ENCODE peak calls at places on chromosomes 16 and 17, in eight cellular contexts. I, Q, K, P, X, Z, T and C are unnamed samples.

GRCh38 chr16:26186221-26186620 is 494.5 kb downstream of the HS3ST4 start:
- DNase-seq in I (no peak), Q (no peak), K (no peak), P (no peak), X (no peak), Z (no peak), T (no peak), C (no peak)

GRCh38 chr17:14575349-14575966 is 274.6 kb downstream of the HS3ST3B1 start:
- DNase-seq in I (no peak), Q (no peak), K (no peak), P (no peak), X (no peak), Z (no peak), T (no peak), C (no peak)

GRCh38 chr16:70430667-70431536 is 8.0 kb downstream of the ST3GAL2 start:
- DNase-seq in I (peak; percentile 72), Q (no peak), K (peak; percentile 39), P (no peak), X (no peak), Z (peak; percentile 24), T (peak; percentile 51), C (peak; percentile 50)

GRCh38 chr16:58329147-58329546 is 34.3 kb upstream of the PRSS54 start:
- DNase-seq in I (no peak), Q (peak; percentile 43), K (no peak), P (no peak), X (no peak), Z (no peak), T (no peak), C (no peak)

GRCh38 chr17:40150215-40150614 is 9.9 kb downstream of the CASC3 start:
- DNase-seq in I (no peak), Q (no peak), K (no peak), P (no peak), X (no peak), Z (no peak), T (no peak), C (no peak)

GRCh38 chr16:75099075-75099667 is 17.4 kb downstream of the LDHD start:
- DNase-seq in I (no peak), Q (no peak), K (no peak), P (no peak), X (no peak), Z (no peak), T (no peak), C (no peak)

GRCh38 chr17:63988741-63989621 is 9.2 kb upstream of the PRR29 start:
- DNase-seq in I (no peak), Q (no peak), K (no peak), P (no peak), X (no peak), Z (no peak), T (no peak), C (no peak)

GRCh38 chr16:4924593-4925378 is 12.2 kb downstream of the PPL start:
- DNase-seq in I (no peak), Q (no peak), K (no peak), P (no peak), X (no peak), Z (no peak), T (peak; percentile 66), C (no peak)

GRCh38 chr16:9800180-9800738 is 382.0 kb downstream of the GRIN2A start:
- DNase-seq in I (no peak), Q (no peak), K (no peak), P (no peak), X (no peak), Z (no peak), T (no peak), C (no peak)

GRCh38 chr17:9916108-9916507 is 11.0 kb upstream of the RCVRN start:
- DNase-seq in I (no peak), Q (no peak), K (no peak), P (no peak), X (no peak), Z (no peak), T (no peak), C (no peak)

GRCh38 chr16:84672276-84673202 is 24.2 kb downstream of the KLHL36 start:
- DNase-seq in I (peak; percentile 89), Q (peak; percentile 49), K (peak; percentile 63), P (peak; percentile 19), X (peak; percentile 78), Z (peak; percentile 62), T (peak; percentile 83), C (peak; percentile 72)

GRCh38 chr16:77877712-77878111 is 89.3 kb downstream of the VAT1L start:
- DNase-seq in I (no peak), Q (peak; percentile 93), K (no peak), P (no peak), X (no peak), Z (no peak), T (no peak), C (no peak)

GRCh38 chr17:11391134-11391533 is 150.1 kb downstream of the SHISA6 start:
- DNase-seq in I (no peak), Q (no peak), K (no peak), P (no peak), X (no peak), Z (no peak), T (no peak), C (no peak)

GRCh38 chr17:5530265-5530782 is 44.0 kb downstream of the MIS12 start:
- DNase-seq in I (no peak), Q (no peak), K (no peak), P (no peak), X (no peak), Z (no peak), T (no peak), C (no peak)

GRCh38 chr17:79800325-79801155 is 3.7 kb upstream of the CBX8 start:
- DNase-seq in I (peak; percentile 69), Q (peak; percentile 54), K (no peak), P (no peak), X (no peak), Z (no peak), T (no peak), C (no peak)

GRCh38 chr17:79372470-79373238 is 238.2 kb downstream of the RBFOX3 start:
- DNase-seq in I (no peak), Q (no peak), K (no peak), P (no peak), X (no peak), Z (no peak), T (no peak), C (no peak)

GRCh38 chr16:15667091-15667742 is 17.2 kb downstream of the NDE1 start:
- DNase-seq in I (no peak), Q (no peak), K (no peak), P (no peak), X (no peak), Z (no peak), T (no peak), C (no peak)

GRCh38 chr17:42424991-42425610 is 2.0 kb upstream of the CAVIN1 start:
- DNase-seq in I (no peak), Q (no peak), K (no peak), P (no peak), X (no peak), Z (no peak), T (no peak), C (no peak)

GRCh38 chr16:12295395-12295794 is 318.9 kb downstream of the SNX29 start:
- DNase-seq in I (no peak), Q (no peak), K (no peak), P (no peak), X (no peak), Z (no peak), T (no peak), C (no peak)

GRCh38 chr17:61149862-61150362 is 249.7 kb upstream of the TBX2 start:
- DNase-seq in I (no peak), Q (no peak), K (no peak), P (no peak), X (no peak), Z (no peak), T (no peak), C (no peak)

GRCh38 chr16:30567160-30567990 is 4.1 kb downstream of the ZNF688 start:
- DNase-seq in I (peak; percentile 78), Q (no peak), K (peak; percentile 60), P (no peak), X (no peak), Z (no peak), T (no peak), C (peak; percentile 53)

GRCh38 chr17:40952169-40952568 is 14.6 kb downstream of the KRT39 start:
- DNase-seq in I (no peak), Q (no peak), K (no peak), P (no peak), X (no peak), Z (no peak), T (no peak), C (no peak)

GRCh38 chr16:8632675-8633182 is 11.2 kb downstream of the METTL22 start:
- DNase-seq in I (no peak), Q (no peak), K (no peak), P (no peak), X (no peak), Z (no peak), T (peak; percentile 79), C (no peak)

GRCh38 chr17:45172541-45173286 is 11.0 kb downstream of the HEXIM2 start:
- DNase-seq in I (peak; percentile 68), Q (peak; percentile 70), K (peak; percentile 8), P (peak; percentile 84), X (no peak), Z (peak; percentile 33), T (peak; percentile 73), C (no peak)

GRCh38 chr16:1640261-1640956 is 28.2 kb downstream of the CRAMP1 start:
- DNase-seq in I (no peak), Q (no peak), K (no peak), P (no peak), X (no peak), Z (no peak), T (no peak), C (no peak)

GRCh38 chr16:67019171-67019570 is 9.8 kb upstream of the CBFB start:
- DNase-seq in I (no peak), Q (no peak), K (no peak), P (no peak), X (no peak), Z (no peak), T (no peak), C (no peak)

GRCh38 chr17:57589151-57590034 is 155.7 kb downstream of the CCDC182 start:
- DNase-seq in I (no peak), Q (no peak), K (no peak), P (no peak), X (no peak), Z (no peak), T (no peak), C (no peak)

GRCh38 chr17:3827124-3827773 is 18.8 kb downstream of the NCBP3 start:
- DNase-seq in I (peak; percentile 73), Q (peak; percentile 42), K (peak; percentile 22), P (no peak), X (peak; percentile 22), Z (peak; percentile 27), T (peak; percentile 52), C (peak; percentile 57)

GRCh38 chr16:58025351-58026138 is at the start of gene MMP15:
- DNase-seq in I (peak; percentile 79), Q (peak; percentile 44), K (peak; percentile 50), P (peak; percentile 60), X (peak; percentile 38), Z (peak; percentile 49), T (peak; percentile 88), C (peak; percentile 40)

GRCh38 chr16:30996324-30996999 is 11.5 kb downstream of the HSD3B7 start:
- DNase-seq in I (no peak), Q (peak; percentile 32), K (no peak), P (no peak), X (no peak), Z (no peak), T (no peak), C (no peak)

GRCh38 chr16:84928679-84929420 is 82.5 kb downstream of the ZDHHC7 start:
- DNase-seq in I (no peak), Q (peak; percentile 22), K (no peak), P (no peak), X (no peak), Z (no peak), T (no peak), C (no peak)